ENCODE peak calls at places on chromosomes 3 and 15, in four cellular contexts. L, S, V and B are unnamed samples. For H3K27me3 and H3K4me1, the result is how much of the 10 kb centered on the place peaks cover.

GRCh38 chr3:14170569-14171159 is 7.7 kb downstream of the XPC start:
- DNase-seq in L (no peak), V (peak), S (no peak), B (no peak)

GRCh38 chr3:124559650-124560405 is 170.4 kb upstream of the UMPS start:
- DNase-seq in V (peak), L (peak), S (peak), B (peak)

GRCh38 chr3:50603261-50604109 is 8.1 kb downstream of the CISH start:
- DNase-seq in V (no peak), S (no peak), L (no peak), B (no peak)

GRCh38 chr3:95172549-95172948 is 1109.7 kb downstream of the NSUN3 start:
- DNase-seq in S (no peak), L (peak), V (no peak), B (no peak)

GRCh38 chr15:60070838-60071493 is 66.9 kb downstream of the FOXB1 start:
- DNase-seq in S (no peak), V (no peak), L (no peak), B (no peak)

GRCh38 chr3:65151660-65152059 is 463.9 kb upstream of the ADAMTS9 start:
- DNase-seq in L (no peak), V (no peak), S (no peak), B (no peak)

GRCh38 chr15:25175789-25176615 is 221.2 kb downstream of the SNRPN start:
- DNase-seq in L (no peak), V (no peak), S (no peak), B (no peak)

GRCh38 chr3:45275006-45275704 is 49.1 kb upstream of the TMEM158 start:
- DNase-seq in S (no peak), L (peak), V (no peak), B (no peak)

GRCh38 chr3:143242691-143243090 is 123.1 kb downstream of the CHST2 start:
- DNase-seq in S (no peak), V (peak), L (no peak), B (no peak)

GRCh38 chr3:149646181-149646766 is 11.6 kb downstream of the WWTR1 start:
- DNase-seq in L (no peak), S (no peak), V (peak), B (no peak)

GRCh38 chr3:4888913-4889846 is 90.1 kb upstream of the BHLHE40 start:
- DNase-seq in V (no peak), L (no peak), S (peak), B (no peak)

GRCh38 chr15:92648190-92648875 is 7.2 kb downstream of the FAM174B start:
- DNase-seq in S (no peak), L (no peak), V (no peak), B (no peak)

GRCh38 chr3:23202203-23202920 is 765 bp upstream of the UBE2E2 start:
- DNase-seq in V (peak), L (peak), S (peak), B (no peak)

GRCh38 chr3:134542287-134542686 is 56.4 kb downstream of the CEP63 start:
- DNase-seq in L (peak), V (no peak), S (no peak), B (no peak)

GRCh38 chr15:59274126-59274970 is 67.7 kb downstream of the LDHAL6B start:
- DNase-seq in S (no peak), L (no peak), V (no peak), B (no peak)

GRCh38 chr3:188553569-188553968 is 399.6 kb downstream of the LPP start:
- DNase-seq in V (no peak), L (no peak), S (peak), B (no peak)

GRCh38 chr15:23860290-23860751 is 173.2 kb upstream of the NDN start:
- DNase-seq in V (no peak), S (no peak), L (peak), B (no peak)

GRCh38 chr15:89416339-89417183 is 79.8 kb downstream of the RHCG start:
- DNase-seq in L (peak), V (peak), S (peak), B (peak)

GRCh38 chr3:132284006-132284405 is 33.2 kb upstream of the ACP3 start:
- DNase-seq in L (peak), V (peak), S (no peak), B (no peak)

GRCh38 chr3:138051946-138052802 is 42.2 kb downstream of the CLDN18 start:
- DNase-seq in L (peak), V (peak), S (no peak), B (peak)

GRCh38 chr15:73994912-73995622 is 551 bp downstream of the PML start:
- DNase-seq in V (peak), L (peak), S (no peak), B (peak)

GRCh38 chr3:134640872-134641470 is 9.9 kb downstream of the KY start:
- DNase-seq in L (peak), V (peak), S (no peak), B (peak)

GRCh38 chr3:106113747-106114146 is 244.9 kb upstream of the CBLB start:
- DNase-seq in S (no peak), V (no peak), L (no peak), B (no peak)

GRCh38 chr15:59304807-59305206 is 67.9 kb downstream of the MYO1E start:
- DNase-seq in V (no peak), S (no peak), L (no peak), B (no peak)

GRCh38 chr15:73212424-73212823 is 156.3 kb downstream of the HCN4 start:
- DNase-seq in V (no peak), L (no peak), S (no peak), B (no peak)

GRCh38 chr3:39631136-39631535 is 163.7 kb downstream of the MOBP start:
- DNase-seq in V (no peak), S (no peak), L (peak), B (no peak)

GRCh38 chr3:71961378-71961777 is 176.4 kb upstream of the PROK2 start:
- DNase-seq in V (peak), S (no peak), L (no peak), B (no peak)

GRCh38 chr3:40047406-40047805 is 238.0 kb downstream of the MYRIP start:
- DNase-seq in L (no peak), V (no peak), S (no peak), B (no peak)

GRCh38 chr15:90165659-90166489 is 35.3 kb upstream of the SEMA4B start:
- DNase-seq in S (no peak), L (no peak), V (peak), B (peak)

GRCh38 chr3:22159004-22159695 is 408.1 kb upstream of the ZNF385D start:
- DNase-seq in S (no peak), L (no peak), V (no peak), B (no peak)

GRCh38 chr15:57878573-57878972 is 172.1 kb downstream of the POLR2M start:
- DNase-seq in S (no peak), L (no peak), V (no peak), B (no peak)

GRCh38 chr15:66586155-66586976 is 20.6 kb upstream of the LCTL start:
- DNase-seq in V (no peak), L (no peak), S (no peak), B (no peak)

GRCh38 chr3:52873433-52874159 is 23.8 kb downstream of the STIMATE start:
- DNase-seq in L (peak), V (no peak), S (no peak), B (no peak)

GRCh38 chr15:49864251-49864650 is 243.4 kb downstream of the DTWD1 start:
- DNase-seq in S (no peak), V (no peak), L (no peak), B (no peak)

GRCh38 chr3:18740631-18741583 is 315.8 kb upstream of the SATB1 start:
- DNase-seq in L (no peak), V (peak), S (peak), B (no peak)

GRCh38 chr15:50181983-50182232 is at the start of gene SLC27A2:
- DNase-seq in V (no peak), S (no peak), L (peak), B (peak)

GRCh38 chr15:91110407-91110806 is 10.3 kb downstream of the SV2B start:
- DNase-seq in L (no peak), V (no peak), S (no peak), B (no peak)

GRCh38 chr3:4332111-4332510 is 28.9 kb downstream of the SETMAR start:
- DNase-seq in S (no peak), L (peak), V (no peak), B (no peak)

GRCh38 chr3:12287727-12288465 is 974 bp upstream of the PPARG start:
- DNase-seq in V (peak), L (peak), S (no peak), B (peak)

GRCh38 chr3:12288466-12289129 is at the start of gene PPARG:
- DNase-seq in V (peak), L (peak), S (no peak), B (peak)

GRCh38 chr3:12286504-12286903 is 2.4 kb upstream of the PPARG start:
- DNase-seq in S (no peak), L (no peak), V (no peak), B (no peak)

GRCh38 chr3:12285003-12285555 is 3.8 kb upstream of the PPARG start:
- DNase-seq in S (no peak), V (peak), L (no peak), B (no peak)

GRCh38 chr3:12286927-12287726 is 1.7 kb upstream of the PPARG start:
- DNase-seq in S (no peak), V (peak), L (peak), B (peak)
- H3K27me3 ChIP-seq in S (under half), V (under half), L (half or more), B (under half)

GRCh38 chr3:25474000-25474399 is 45.9 kb downstream of the RARB start:
- DNase-seq in V (no peak), L (no peak), S (no peak), B (no peak)
- H3K4me3 ChIP-seq in V (no peak), L (no peak), S (no peak), B (no peak)

GRCh38 chr15:70023769-70024491 is 73.8 kb downstream of the TLE3 start:
- DNase-seq in L (no peak), S (no peak), V (no peak), B (peak)

GRCh38 chr15:70026991-70027390 is 70.7 kb downstream of the TLE3 start:
- DNase-seq in S (no peak), V (no peak), L (no peak), B (no peak)

GRCh38 chr15:70027518-70027917 is 70.2 kb downstream of the TLE3 start:
- DNase-seq in L (no peak), V (no peak), S (no peak), B (no peak)

GRCh38 chr15:70024521-70024920 is 73.2 kb downstream of the TLE3 start:
- DNase-seq in L (peak), S (no peak), V (no peak), B (no peak)

GRCh38 chr15:70025413-70026296 is 72.1 kb downstream of the TLE3 start:
- DNase-seq in S (no peak), V (peak), L (no peak), B (no peak)
- H3K4me1 ChIP-seq in S (under half), V (under half), L (under half), B (under half)

GRCh38 chr15:51749307-51749706 is 2.1 kb upstream of the TMOD2 start:
- DNase-seq in L (no peak), V (no peak), S (no peak), B (no peak)
- H3K27me3 ChIP-seq in L (half or more), V (under half), S (under half), B (under half)

DNA sequence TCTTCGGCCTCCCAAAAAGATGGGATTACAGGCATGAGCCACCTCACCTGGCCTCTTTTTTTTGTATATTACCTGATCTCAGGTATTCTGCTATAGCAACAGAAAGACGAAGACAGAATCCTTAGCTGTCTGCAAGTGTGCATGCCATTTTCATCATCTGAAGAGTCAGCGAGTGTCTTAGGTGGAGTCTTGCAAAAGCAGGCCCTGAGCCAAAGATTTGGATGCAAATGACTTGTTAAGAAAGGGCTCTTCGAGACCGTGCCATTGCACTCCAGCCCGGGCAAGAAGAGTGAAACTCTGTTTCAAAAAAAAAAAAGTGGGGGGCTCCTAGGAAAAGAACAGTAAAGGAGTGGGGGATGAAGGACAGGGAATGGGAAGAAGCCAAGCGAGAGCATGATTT is 10.2 kb upstream of the TRIM69 start:
- DNase-seq in V (no peak), L (no peak), S (no peak), B (no peak)
- H3K4me3 ChIP-seq in V (no peak), L (no peak), S (peak), B (no peak)

GRCh38 chr15:68807249-68807648 is 13.4 kb downstream of the ANP32A start:
- DNase-seq in L (no peak), S (no peak), V (no peak), B (no peak)
- H3K4me1 ChIP-seq in L (under half), S (half or more), V (under half), B (under half)

GRCh38 chr3:127134887-127135240 is 58.1 kb upstream of the PRR23E start:
- DNase-seq in L (no peak), V (no peak), S (no peak), B (no peak)

GRCh38 chr3:127134466-127134865 is 58.5 kb upstream of the PRR23E start:
- DNase-seq in V (no peak), L (no peak), S (no peak), B (no peak)

GRCh38 chr3:127136706-127137105 is 56.2 kb upstream of the PRR23E start:
- DNase-seq in S (no peak), V (no peak), L (no peak), B (no peak)

GRCh38 chr3:127136024-127136600 is 56.8 kb upstream of the PRR23E start:
- DNase-seq in L (no peak), S (no peak), V (no peak), B (no peak)

DNA sequence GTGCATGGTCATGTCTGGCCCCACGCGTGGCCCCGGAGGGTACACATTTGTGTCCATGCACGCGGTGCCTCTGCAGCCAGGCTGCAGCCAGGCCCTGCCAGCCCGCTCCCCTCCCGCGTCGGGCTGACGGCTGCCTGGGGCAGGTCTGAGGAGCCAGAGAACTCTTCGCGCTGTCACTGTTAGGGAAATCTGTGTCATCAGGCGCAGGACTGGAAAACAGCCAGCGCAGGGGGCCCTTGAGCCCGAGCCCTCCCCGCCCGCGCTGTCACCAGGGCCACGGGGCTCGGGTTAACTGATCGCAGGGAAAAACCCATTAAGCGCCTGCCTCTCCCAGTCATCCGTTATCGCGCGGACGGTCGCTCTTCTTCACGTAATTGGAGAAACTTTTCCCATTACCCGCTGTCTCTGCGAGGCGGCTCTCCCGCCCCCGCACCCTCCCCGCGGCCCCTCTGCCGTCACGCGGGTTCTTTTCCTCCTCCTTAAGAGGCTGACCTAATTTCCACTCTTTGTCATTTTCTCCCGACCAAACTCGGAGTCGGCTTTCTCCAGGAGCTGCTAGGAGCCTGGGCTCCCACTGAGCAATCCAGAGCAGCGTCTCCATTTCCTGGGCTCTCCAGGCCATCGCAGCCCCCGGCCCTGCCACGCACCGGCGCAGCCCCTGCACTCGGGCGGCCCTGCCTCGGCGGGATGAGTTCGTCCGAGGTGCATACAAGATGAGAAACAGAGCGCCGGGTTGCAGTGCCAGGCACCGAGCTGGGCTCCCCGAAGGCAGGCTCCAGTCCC is 57.5 kb upstream of the PRR23E start:
- DNase-seq in V (no peak), S (no peak), L (peak), B (no peak)
- H3K27me3 ChIP-seq in V (under half), S (under half), L (under half), B (under half)

GRCh38 chr3:130111185-130111864 is 29.7 kb downstream of the ALG1L2 start:
- DNase-seq in V (peak), S (peak), L (peak), B (peak)
- H3K4me3 ChIP-seq in V (peak), S (peak), L (peak), B (peak)

DNA sequence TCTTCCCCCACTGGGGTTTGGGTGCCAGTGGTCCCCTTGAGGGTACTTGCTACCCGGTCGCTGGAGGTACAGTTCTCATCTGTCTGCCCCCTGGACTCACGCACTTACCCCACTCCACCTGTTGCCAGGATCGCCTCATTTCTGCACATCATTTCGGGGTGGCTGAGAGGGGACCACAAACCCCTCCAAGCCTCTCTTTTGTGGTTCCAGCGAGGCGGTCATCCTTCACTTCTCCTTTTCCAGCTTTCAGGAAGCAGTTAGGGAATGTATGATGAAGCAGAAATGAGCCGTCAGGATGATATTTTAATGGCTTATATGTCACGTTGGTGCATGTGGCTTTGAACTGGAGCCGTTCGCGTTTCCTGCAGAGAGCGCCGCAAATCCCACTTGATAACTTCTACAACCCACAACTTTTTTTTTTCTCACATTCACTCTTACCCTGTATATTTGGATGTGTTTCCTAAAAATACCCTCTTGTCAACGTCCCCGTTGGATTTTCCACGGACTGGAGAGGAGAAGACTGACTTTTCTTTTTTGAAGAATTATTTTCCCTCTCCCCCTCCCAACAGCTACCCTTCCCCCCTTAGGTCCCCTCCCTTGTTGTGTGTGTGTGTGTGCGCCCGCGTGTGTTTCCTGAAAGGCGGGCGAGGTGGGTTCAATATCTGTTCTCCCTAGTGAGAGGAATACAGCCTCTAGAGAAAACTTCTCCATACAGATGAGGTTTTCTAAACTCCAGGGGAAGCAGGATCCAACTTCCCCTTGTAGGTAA is at the start of gene ZIC4:
- DNase-seq in L (peak), V (no peak), S (no peak), B (no peak)
- H3K4me1 ChIP-seq in L (half or more), V (under half), S (under half), B (under half)